ENCODE peak calls at places on chromosome 20, in four cellular contexts. H, J, W and K are unnamed samples. For H3K27me3, the result is how much of the 10 kb centered on the place peaks cover.

GRCh38 chr20:33474097-33474846 is 15.6 kb upstream of the CBFA2T2 start:
- DNase-seq in H (no peak), J (no peak), W (no peak), K (no peak)

GRCh38 chr20:47557791-47558190 is 56.1 kb downstream of the NCOA3 start:
- DNase-seq in H (no peak), J (no peak), W (no peak), K (no peak)

GRCh38 chr20:45850238-45850637 is 7.0 kb downstream of the ACOT8 start:
- DNase-seq in H (no peak), J (no peak), W (no peak), K (no peak)

GRCh38 chr20:48205786-48206185 is 420.5 kb upstream of the SULF2 start:
- DNase-seq in H (no peak), J (no peak), W (no peak), K (no peak)

GRCh38 chr20:11712611-11713160 is 205.0 kb upstream of the BTBD3 start:
- DNase-seq in H (no peak), J (no peak), W (no peak), K (no peak)

GRCh38 chr20:37299718-37300529 is 10.5 kb downstream of the MANBAL start:
- DNase-seq in H (no peak), J (no peak), W (no peak), K (no peak)

GRCh38 chr20:10225439-10226080 is 6.9 kb downstream of the SNAP25 start:
- DNase-seq in H (no peak), J (peak), W (no peak), K (no peak)

GRCh38 chr20:63230800-63231268 is 4.9 kb upstream of the BIRC7 start:
- DNase-seq in H (peak), J (peak), W (no peak), K (no peak)

GRCh38 chr20:20492521-20493334 is 124.8 kb downstream of the INSM1 start:
- DNase-seq in H (no peak), J (no peak), W (no peak), K (no peak)

GRCh38 chr20:25052255-25053206 is 5.4 kb downstream of the ACSS1 start:
- DNase-seq in H (no peak), J (no peak), W (no peak), K (peak)

GRCh38 chr20:19784511-19785172 is 26.6 kb downstream of the RIN2 start:
- DNase-seq in H (peak), J (peak), W (peak), K (peak)

GRCh38 chr20:63064745-63065711 is 58.3 kb upstream of the BHLHE23 start:
- DNase-seq in H (no peak), J (no peak), W (no peak), K (no peak)

GRCh38 chr20:53692465-53693067 is 98.9 kb upstream of the ZNF217 start:
- DNase-seq in H (no peak), J (no peak), W (no peak), K (no peak)

GRCh38 chr20:4247898-4248858 is 232.8 kb upstream of the RNF24 start:
- DNase-seq in H (no peak), J (no peak), W (no peak), K (no peak)

GRCh38 chr20:4244700-4245485 is 229.5 kb upstream of the RNF24 start:
- DNase-seq in H (peak), J (no peak), W (no peak), K (no peak)

GRCh38 chr20:4245542-4245941 is 230.2 kb upstream of the RNF24 start:
- DNase-seq in H (no peak), J (no peak), W (no peak), K (no peak)

GRCh38 chr20:4246428-4246827 is 231.1 kb upstream of the RNF24 start:
- DNase-seq in H (no peak), J (no peak), W (no peak), K (no peak)

DNA sequence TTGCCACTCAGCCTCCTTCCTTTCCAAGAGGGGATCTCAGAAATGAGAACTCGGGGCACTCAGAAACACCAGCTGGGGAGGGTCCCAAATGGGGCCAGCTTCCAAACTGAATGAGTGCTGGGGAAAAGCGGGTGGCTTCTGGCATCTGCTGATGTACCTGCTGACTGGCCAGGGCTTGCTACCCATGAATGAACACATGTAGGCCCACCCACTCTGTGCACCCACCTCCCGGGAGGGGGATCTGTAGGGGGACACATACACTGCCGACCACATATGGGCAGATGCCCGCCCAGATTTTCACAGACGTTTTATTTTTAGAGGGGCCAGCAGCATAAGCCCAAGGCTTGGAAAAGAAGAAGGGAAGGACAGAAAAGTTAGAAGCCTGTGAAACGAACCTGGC is 231.9 kb upstream of the RNF24 start:
- DNase-seq in H (no peak), J (no peak), W (no peak), K (no peak)
- H3K4me3 ChIP-seq in H (no peak), J (no peak), W (no peak), K (no peak)

GRCh38 chr20:49318430-49319203 is 40.8 kb upstream of the ZNFX1 start:
- DNase-seq in H (no peak), J (no peak), W (no peak), K (no peak)

GRCh38 chr20:49320460-49320859 is 42.6 kb upstream of the ZNFX1 start:
- DNase-seq in H (no peak), J (peak), W (no peak), K (no peak)

GRCh38 chr20:49316704-49317103 is 38.8 kb upstream of the ZNFX1 start:
- DNase-seq in H (no peak), J (no peak), W (no peak), K (no peak)

GRCh38 chr20:49318091-49318429 is 40.2 kb upstream of the ZNFX1 start:
- DNase-seq in H (no peak), J (no peak), W (no peak), K (no peak)

GRCh38 chr20:49319204-49319809 is 41.5 kb upstream of the ZNFX1 start:
- DNase-seq in H (no peak), J (no peak), W (no peak), K (no peak)
- H3K27me3 ChIP-seq in H (under half), J (under half), W (under half), K (under half)

GRCh38 chr20:3041818-3042504 is 1.5 kb upstream of the GNRH2 start:
- DNase-seq in H (no peak), J (peak), W (no peak), K (no peak)

GRCh38 chr20:3044336-3044965 is 1.0 kb downstream of the GNRH2 start:
- DNase-seq in H (no peak), J (no peak), W (no peak), K (no peak)

GRCh38 chr20:3043381-3043780 is at the start of gene GNRH2:
- DNase-seq in H (no peak), J (no peak), W (no peak), K (no peak)

GRCh38 chr20:3040086-3040485 is 3.3 kb upstream of the GNRH2 start:
- DNase-seq in H (no peak), J (no peak), W (no peak), K (no peak)

GRCh38 chr20:3042621-3043020 is 801 bp upstream of the GNRH2 start:
- DNase-seq in H (no peak), J (no peak), W (no peak), K (peak)
- H3K4me3 ChIP-seq in H (no peak), J (no peak), W (no peak), K (no peak)

DNA sequence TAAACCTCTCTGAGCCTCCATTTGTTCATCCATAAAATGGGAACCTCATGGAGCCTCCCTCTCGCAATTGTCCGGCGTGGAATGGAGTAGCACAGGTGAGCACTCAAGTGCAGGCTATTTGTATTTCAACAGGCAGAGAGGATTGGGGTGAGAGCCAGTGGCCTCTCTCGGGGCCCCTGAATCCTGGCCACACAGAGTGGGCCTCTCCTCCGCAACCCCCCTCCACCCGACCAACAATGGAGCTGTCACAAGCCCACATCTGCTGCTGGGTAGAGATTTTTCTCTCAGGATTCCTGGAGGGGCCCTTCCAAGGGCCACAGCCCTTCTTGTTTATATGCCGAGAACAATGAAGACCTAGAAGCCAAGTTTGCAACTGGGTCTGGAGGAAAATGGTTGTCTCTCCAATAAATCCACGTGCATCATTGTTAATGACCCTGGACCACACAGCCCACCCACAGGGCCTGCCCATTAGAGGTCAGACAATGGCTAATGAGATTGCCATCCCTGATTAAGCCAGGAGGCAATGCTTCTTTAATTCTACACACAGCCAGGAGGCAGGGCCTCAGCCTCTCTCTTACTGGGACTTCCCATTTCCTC is 233.0 kb downstream of the ANKRD60 start:
- DNase-seq in H (no peak), J (no peak), W (no peak), K (no peak)
- H3K27me3 ChIP-seq in H (under half), J (under half), W (under half), K (under half)